ENCODE peak calls at places on chromosomes 3 and 15, in four cellular contexts. L is retina; R is SHP77 treated with DMSO at 0.1 percent for 48 hours; D is stimulated activated CD8-positive, alpha-beta memory T cell treated with anti-CD3 and anti-CD28 coated beads, Interleukin-15, amount 100 ng/mL, for 24 hours. N is an unnamed sample.

GRCh38 chr3:144294659-144295538 is 323.3 kb downstream of the DIPK2A start:
- DNase-seq in D (no peak), R (no peak), L (no peak), N (no peak)

GRCh38 chr3:52609316-52609815 is 73.0 kb downstream of the UQCC5 start:
- DNase-seq in L (no peak), R (no peak), D (no peak), N (no peak)

GRCh38 chr3:148136816-148137215 is 560.9 kb upstream of the AGTR1 start:
- DNase-seq in L (no peak), R (no peak), D (no peak), N (no peak)

GRCh38 chr3:160677459-160677901 is 520 bp downstream of the ARL14 start:
- DNase-seq in L (peak; percentile 12), R (no peak), D (no peak), N (no peak)

GRCh38 chr3:12884790-12885584 is 43.6 kb upstream of the RPL32 start:
- DNase-seq in L (no peak), R (no peak), D (no peak), N (no peak)

GRCh38 chr3:35789039-35789438 is 149.7 kb downstream of the ARPP21 start:
- DNase-seq in L (no peak), R (no peak), D (no peak), N (no peak)

GRCh38 chr15:39511000-39511914 is 69.6 kb upstream of the THBS1 start:
- DNase-seq in D (no peak), L (no peak), R (peak; percentile 10), N (no peak)

GRCh38 chr15:79004336-79004735 is 59.5 kb upstream of the CTSH start:
- DNase-seq in D (no peak), R (no peak), L (no peak), N (no peak)

GRCh38 chr3:51668756-51669155 is 2.3 kb upstream of the TEX264 start:
- DNase-seq in D (no peak), R (no peak), L (no peak), N (no peak)

GRCh38 chr3:181690769-181691168 is 21.0 kb upstream of the SOX2 start:
- DNase-seq in L (no peak), D (no peak), R (no peak), N (no peak)

GRCh38 chr3:181712505-181713299 is 977 bp downstream of the SOX2 start:
- DNase-seq in D (no peak), R (peak; percentile 72), L (peak; percentile 88), N (no peak)

GRCh38 chr3:22713936-22714335 is 489.2 kb upstream of the UBE2E2 start:
- DNase-seq in D (no peak), L (no peak), R (no peak), N (no peak)

GRCh38 chr3:161284989-161285388 is 63.9 kb downstream of the NMD3 start:
- DNase-seq in R (no peak), L (no peak), D (no peak), N (no peak)

GRCh38 chr3:37521403-37521802 is 340.3 kb upstream of the CTDSPL start:
- DNase-seq in R (no peak), D (no peak), L (no peak), N (no peak)

GRCh38 chr15:57122080-57122845 is 203.8 kb downstream of the TCF12 start:
- DNase-seq in D (no peak), R (no peak), L (no peak), N (no peak)

GRCh38 chr3:28916713-28917499 is 364.0 kb upstream of the RBMS3 start:
- DNase-seq in R (peak; percentile 57), D (no peak), L (peak; percentile 21), N (peak; percentile 62)

GRCh38 chr15:85318048-85318731 is 62.2 kb upstream of the AKAP13 start:
- DNase-seq in L (no peak), D (no peak), R (no peak), N (peak; percentile 88)

GRCh38 chr15:80559320-80559693 is 135.8 kb upstream of the ABHD17C start:
- DNase-seq in R (no peak), D (no peak), L (no peak), N (no peak)

GRCh38 chr3:192917508-192918274 is at the start of gene MB21D2:
- DNase-seq in R (no peak), D (no peak), L (peak; percentile 94), N (peak; percentile 43)

GRCh38 chr3:50675179-50676030 is 678 bp downstream of the DOCK3 start:
- DNase-seq in R (peak; percentile 17), L (peak; percentile 61), D (peak; percentile 33), N (peak; percentile 49)

GRCh38 chr15:41934843-41935242 is 37.5 kb downstream of the EHD4 start:
- DNase-seq in L (no peak), D (peak; percentile 15), R (no peak), N (peak; percentile 87)

GRCh38 chr3:179082416-179082815 is 10.8 kb upstream of the ZMAT3 start:
- DNase-seq in D (no peak), L (no peak), R (no peak), N (no peak)

GRCh38 chr3:100740207-100740606 is 30.9 kb downstream of the TFG start:
- DNase-seq in L (no peak), D (no peak), R (no peak), N (no peak)

GRCh38 chr15:90388462-90389182 is 580 bp downstream of the IQGAP1 start:
- DNase-seq in L (peak; percentile 69), R (no peak), D (no peak), N (peak; percentile 64)

GRCh38 chr3:66302288-66302687 is 81.5 kb downstream of the SLC25A26 start:
- DNase-seq in R (no peak), L (no peak), D (no peak), N (peak; percentile 95)

GRCh38 chr15:62712455-62712839 is 330.1 kb upstream of the TPM1 start:
- DNase-seq in L (no peak), D (no peak), R (no peak), N (no peak)

GRCh38 chr15:50416920-50417319 is 7.3 kb upstream of the USP8 start:
- DNase-seq in L (no peak), D (no peak), R (no peak), N (no peak)

GRCh38 chr15:67187351-67187854 is 67.1 kb downstream of the AAGAB start:
- DNase-seq in D (no peak), L (no peak), R (no peak), N (no peak)

GRCh38 chr15:82894971-82895520 is 57.5 kb downstream of the HOMER2 start:
- DNase-seq in R (no peak), D (no peak), L (peak; percentile 73), N (no peak)

GRCh38 chr15:51878446-51879386 is 49.3 kb downstream of the TMOD3 start:
- DNase-seq in L (no peak), D (no peak), R (no peak), N (peak; percentile 30)